ENCODE peak calls at places on chromosomes 13 and 19, in four cellular contexts. R is upper lobe of right lung; K is CD8-positive, alpha-beta memory T cell; Z is adrenal gland. A is an unnamed sample.
A peak's percentile ranks its signal among the peaks of the same experiment; 100 is the strongest.

GRCh38 chr13:31174018-31174417 is 12.3 kb upstream of the HSPH1 start:
- DNase-seq in R (no peak), K (no peak), Z (no peak), A (peak; percentile 68)

GRCh38 chr13:112907286-112907685 is 61.7 kb upstream of the MCF2L start:
- DNase-seq in R (no peak), K (no peak), Z (no peak), A (no peak)

GRCh38 chr19:45952691-45953505 is 20.8 kb downstream of the NOVA2 start:
- DNase-seq in R (no peak), K (peak; percentile 31), Z (peak; percentile 61), A (peak; percentile 51)

GRCh38 chr13:110156186-110157065 is 150.5 kb downstream of the COL4A1 start:
- DNase-seq in R (no peak), K (no peak), Z (no peak), A (peak; percentile 71)

GRCh38 chr19:16062789-16063188 is 13.5 kb upstream of the TPM4 start:
- DNase-seq in R (peak; percentile 81), K (peak; percentile 61), Z (peak; percentile 76), A (no peak)

GRCh38 chr13:71722206-71722605 is 144.8 kb downstream of the DACH1 start:
- DNase-seq in R (no peak), K (no peak), Z (no peak), A (no peak)

GRCh38 chr19:52397310-52398090 is at the start of gene ZNF528:
- DNase-seq in R (peak; percentile 98), K (peak; percentile 91), Z (peak; percentile 98), A (peak; percentile 95)

GRCh38 chr13:98945863-98946605 is 31.8 kb downstream of the DOCK9 start:
- DNase-seq in R (no peak), K (no peak), Z (no peak), A (no peak)

GRCh38 chr19:44891016-44891882 is at the start of gene TOMM40:
- DNase-seq in R (no peak), K (peak; percentile 100), Z (peak; percentile 100), A (peak; percentile 99)

DNA sequence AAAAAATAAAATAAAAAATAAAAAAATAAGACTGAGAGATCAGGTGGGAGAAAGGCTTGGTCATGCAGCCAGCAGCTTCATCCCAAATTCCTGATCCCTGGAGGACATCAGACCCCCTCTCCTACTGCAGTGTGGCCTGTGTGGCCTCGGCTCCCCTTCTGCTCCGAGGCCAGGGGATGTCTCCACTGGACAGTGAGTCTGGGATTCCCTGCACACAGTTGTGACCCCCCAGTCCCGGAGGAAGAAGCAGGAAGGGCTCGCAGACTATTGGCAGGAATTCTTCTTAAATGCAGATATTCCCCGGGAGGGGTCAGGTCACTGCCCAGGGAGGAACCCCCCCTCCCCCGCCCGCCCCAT is 41.9 kb downstream of the ZNF627 start:
- DNase-seq in R (no peak), K (no peak), Z (no peak), A (no peak)
- H3K27ac ChIP-seq in R (no peak overlapping the region), K (no peak overlapping the region), Z (no peak overlapping the region), A (no peak overlapping the region)

GRCh38 chr13:41706189-41706588 is 248.8 kb downstream of the RGCC start:
- DNase-seq in R (no peak), K (no peak), Z (no peak), A (no peak)
- H3K27ac ChIP-seq in R (no peak overlapping the region), K (no peak overlapping the region), Z (peak overlapping the region; percentile 22), A (no peak overlapping the region)

DNA sequence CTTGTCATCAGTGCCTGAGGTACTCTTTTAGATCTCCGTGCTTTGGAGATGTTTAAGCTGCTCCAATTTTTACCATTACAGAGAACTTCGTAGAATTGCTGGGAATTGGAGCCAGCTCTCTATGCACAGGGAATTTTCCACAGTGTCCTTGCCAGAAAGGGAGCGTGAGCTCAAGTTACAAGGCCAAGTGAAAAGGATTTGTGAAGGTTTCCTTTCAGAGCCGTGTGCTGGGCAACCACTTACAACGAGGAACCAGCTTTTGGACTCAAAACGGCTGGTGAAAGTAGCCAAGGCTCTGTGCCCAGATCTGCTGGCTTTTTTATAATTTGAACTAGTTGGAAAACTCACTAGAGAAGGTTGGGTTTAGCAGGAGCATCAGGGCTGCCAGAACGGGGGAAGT is 82.5 kb downstream of the NUFIP1 start:
- DNase-seq in R (no peak), K (no peak), Z (peak; percentile 63), A (peak; percentile 77)
- H3K27ac ChIP-seq in R (no peak overlapping the region), K (no peak overlapping the region), Z (peak overlapping the region; percentile 83), A (no peak overlapping the region)

DNA sequence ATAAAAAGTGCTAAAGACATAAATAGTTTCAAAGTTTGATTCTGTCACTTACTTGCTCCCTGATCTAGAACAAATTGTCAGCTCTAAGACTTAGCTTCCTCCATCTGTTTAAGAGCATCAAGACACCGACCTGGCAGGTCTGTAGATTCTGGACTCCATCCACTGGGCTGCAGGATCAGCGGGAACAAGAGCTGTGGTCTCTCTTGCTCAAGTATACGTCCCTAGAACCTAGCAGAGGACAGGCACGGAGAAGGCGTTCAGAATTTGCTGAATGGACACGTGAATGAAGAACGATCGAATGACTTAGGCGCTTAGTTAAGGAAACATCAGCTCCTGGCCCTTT is 1.1 kb downstream of the DZIP1 start:
- DNase-seq in R (no peak), K (no peak), Z (no peak), A (peak; percentile 60)
- H3K27ac ChIP-seq in R (peak overlapping the region; percentile 36), K (no peak overlapping the region), Z (peak overlapping the region; percentile 63), A (peak overlapping the region; percentile 79)

DNA sequence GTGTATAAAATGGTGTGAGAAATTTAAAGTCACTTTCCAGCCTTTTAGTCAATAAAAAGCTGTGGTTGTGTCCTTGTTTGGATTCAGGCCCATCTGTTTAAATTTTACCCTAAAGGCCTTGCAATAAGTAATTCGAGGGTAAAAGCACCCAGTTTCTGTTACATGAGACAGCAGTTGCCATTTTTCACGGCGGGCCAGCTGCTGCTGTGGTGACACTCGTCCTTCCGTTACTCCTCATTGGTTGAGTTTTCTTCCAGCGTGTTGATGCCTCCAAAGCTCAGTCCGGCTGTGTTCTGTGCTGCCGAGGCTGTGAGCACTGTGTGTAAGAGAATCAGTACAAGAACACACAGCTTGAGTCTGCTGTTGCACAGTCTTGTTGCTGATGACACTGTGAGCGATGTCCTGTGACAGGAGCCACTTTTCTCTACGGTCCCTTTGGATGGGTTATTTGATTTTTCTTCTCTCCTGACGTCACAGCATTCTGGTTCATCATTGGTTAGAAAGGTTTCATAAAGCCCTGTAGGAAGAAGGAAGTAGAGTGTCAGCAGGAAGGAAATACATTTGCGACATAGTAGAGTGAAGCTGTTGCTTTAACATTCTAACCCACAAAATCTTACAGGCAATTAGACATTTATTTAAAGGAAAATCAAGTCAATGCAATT is 602.5 kb upstream of the ARGLU1 start:
- DNase-seq in R (no peak), K (no peak), Z (no peak), A (no peak)
- H3K27ac ChIP-seq in R (no peak overlapping the region), K (no peak overlapping the region), Z (no peak overlapping the region), A (no peak overlapping the region)

GRCh38 chr19:3671680-3672574 is 28.3 kb downstream of the PIP5K1C start:
- DNase-seq in R (no peak), K (no peak), Z (no peak), A (peak; percentile 42)

GRCh38 chr19:3672575-3672948 is 27.7 kb downstream of the PIP5K1C start:
- DNase-seq in R (no peak), K (no peak), Z (no peak), A (no peak)

GRCh38 chr19:3669616-3670257 is 30.5 kb downstream of the PIP5K1C start:
- DNase-seq in R (no peak), K (no peak), Z (no peak), A (no peak)

GRCh38 chr19:3670258-3670795 is 29.9 kb downstream of the PIP5K1C start:
- DNase-seq in R (no peak), K (no peak), Z (peak; percentile 64), A (peak; percentile 96)

GRCh38 chr19:3670796-3671679 is 29.2 kb downstream of the PIP5K1C start:
- DNase-seq in R (peak; percentile 75), K (no peak), Z (peak; percentile 56), A (peak; percentile 88)
- H3K27ac ChIP-seq in R (peak overlapping the region; percentile 85), K (peak overlapping the region; percentile 86), Z (peak overlapping the region; percentile 95), A (peak overlapping the region; percentile 95)

DNA sequence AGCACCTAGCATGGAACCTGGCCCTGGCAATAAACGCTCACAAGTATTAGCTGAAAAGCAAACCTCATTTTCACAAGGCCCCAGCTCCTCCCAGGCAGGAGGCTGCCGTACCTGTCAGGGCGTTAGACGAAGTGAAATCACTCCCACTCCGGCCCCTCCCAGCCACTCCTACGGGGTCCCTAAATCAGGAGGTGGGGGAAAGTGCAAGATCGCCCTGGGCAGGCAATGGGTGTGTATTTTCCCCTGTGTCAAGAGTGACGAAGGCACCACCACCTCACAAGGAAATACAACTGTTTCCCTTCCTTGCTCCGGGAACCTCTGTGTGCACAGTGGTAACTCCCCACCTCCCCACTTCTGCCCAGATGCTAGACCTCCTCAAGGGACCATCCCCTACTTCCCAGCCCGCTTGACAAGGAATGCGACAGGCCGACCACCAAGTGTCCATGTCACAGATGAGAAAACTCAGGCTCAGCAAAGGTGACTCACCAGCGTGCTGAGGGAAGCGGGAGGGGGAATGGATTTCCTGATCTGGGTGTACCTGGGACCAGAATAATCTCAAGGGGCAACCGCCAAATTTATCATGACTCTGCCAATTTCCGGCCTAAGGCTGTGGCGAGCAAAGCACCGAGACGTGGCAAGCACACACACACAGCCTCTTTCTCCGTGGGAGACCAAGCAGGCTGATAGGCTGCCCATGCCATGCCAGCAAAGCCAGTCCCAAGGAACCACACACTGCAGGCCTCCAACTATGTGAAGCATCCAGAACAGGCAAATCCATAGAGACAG is 7.3 kb downstream of the PPP6R1 start:
- DNase-seq in R (no peak), K (peak; percentile 43), Z (no peak), A (no peak)
- H3K27ac ChIP-seq in R (no peak overlapping the region), K (peak overlapping the region; percentile 28), Z (no peak overlapping the region), A (no peak overlapping the region)

GRCh38 chr13:35460061-35460460 is 16.4 kb downstream of the MAB21L1 start:
- DNase-seq in R (no peak), K (no peak), Z (no peak), A (no peak)
- H3K27ac ChIP-seq in R (no peak overlapping the region), K (no peak overlapping the region), Z (no peak overlapping the region), A (no peak overlapping the region)

GRCh38 chr19:18415177-18415867 is 3.9 kb upstream of the SSBP4 start:
- DNase-seq in R (peak; percentile 83), K (no peak), Z (peak; percentile 68), A (peak; percentile 65)
- H3K27ac ChIP-seq in R (peak overlapping the region; percentile 92), K (peak overlapping the region; percentile 83), Z (peak overlapping the region; percentile 88), A (peak overlapping the region; percentile 99)

GRCh38 chr13:26621731-26622401 is 64.4 kb downstream of the WASF3 start:
- DNase-seq in R (no peak), K (no peak), Z (no peak), A (no peak)

GRCh38 chr13:26618726-26619125 is 61.2 kb downstream of the WASF3 start:
- DNase-seq in R (no peak), K (no peak), Z (no peak), A (peak; percentile 58)

GRCh38 chr13:26614721-26615120 is 57.2 kb downstream of the WASF3 start:
- DNase-seq in R (no peak), K (no peak), Z (no peak), A (no peak)

GRCh38 chr13:26619321-26619720 is 61.8 kb downstream of the WASF3 start:
- DNase-seq in R (no peak), K (no peak), Z (no peak), A (peak; percentile 46)

GRCh38 chr13:26616126-26616525 is 58.6 kb downstream of the WASF3 start:
- DNase-seq in R (no peak), K (no peak), Z (no peak), A (peak; percentile 21)
- H3K27ac ChIP-seq in R (no peak overlapping the region), K (no peak overlapping the region), Z (no peak overlapping the region), A (no peak overlapping the region)